ENCODE peak calls at places on chromosomes 16 and 17, in seven cellular contexts. X is psoas muscle, L is spleen, Y is cardiac muscle cell, M is brain microvascular endothelial cell, S is sigmoid colon, V is gastrocnemius medialis. A is an unnamed sample.

GRCh38 chr17:82645516-82645915 is 2.7 kb downstream of the WDR45B start:
- DNase-seq in X (no peak), L (no peak), Y (no peak), M (no peak), S (no peak), V (no peak), A (no peak)

GRCh38 chr17:67441052-67441738 is 64.1 kb downstream of the PITPNC1 start:
- DNase-seq in X (no peak), L (no peak), Y (peak; percentile 33), M (peak; percentile 88), S (no peak), V (no peak), A (no peak)

GRCh38 chr16:67967183-67967955 is 1.1 kb downstream of the SLC12A4 start:
- DNase-seq in X (no peak), L (peak; percentile 67), Y (no peak), M (peak; percentile 47), S (no peak), V (no peak), A (no peak)

GRCh38 chr17:48970224-48970623 is 1.8 kb upstream of the GIP start:
- DNase-seq in X (no peak), L (peak; percentile 28), Y (peak; percentile 72), M (no peak), S (peak; percentile 47), V (no peak), A (no peak)

GRCh38 chr16:46954562-46954961 is 18.9 kb downstream of the DNAJA2 start:
- DNase-seq in X (no peak), L (no peak), Y (no peak), M (no peak), S (no peak), V (no peak), A (no peak)

GRCh38 chr16:68265078-68265925 is 976 bp downstream of the SLC7A6 start:
- DNase-seq in X (peak; percentile 91), L (no peak), Y (peak; percentile 62), M (peak; percentile 50), S (peak; percentile 87), V (peak; percentile 91), A (peak; percentile 86)

GRCh38 chr16:89600956-89601355 is 12.5 kb upstream of the DPEP1 start:
- DNase-seq in X (no peak), L (no peak), Y (no peak), M (no peak), S (no peak), V (no peak), A (no peak)

GRCh38 chr17:62017912-62018311 is 47.2 kb downstream of the MED13 start:
- DNase-seq in X (no peak), L (no peak), Y (no peak), M (no peak), S (no peak), V (no peak), A (no peak)

GRCh38 chr17:17675416-17675815 is 5.8 kb upstream of the RAI1 start:
- DNase-seq in X (peak; percentile 21), L (no peak), Y (no peak), M (no peak), S (no peak), V (no peak), A (no peak)

GRCh38 chr17:66925811-66926500 is 38.6 kb upstream of the CACNG4 start:
- DNase-seq in X (no peak), L (peak; percentile 19), Y (no peak), M (no peak), S (no peak), V (no peak), A (no peak)

GRCh38 chr16:83954577-83955016 is 1.6 kb downstream of the OSGIN1 start:
- DNase-seq in X (peak; percentile 75), L (peak; percentile 83), Y (peak; percentile 37), M (peak; percentile 64), S (peak; percentile 82), V (peak; percentile 66), A (peak; percentile 80)

GRCh38 chr17:82295472-82295814 is 21.9 kb upstream of the CSNK1D start:
- DNase-seq in X (no peak), L (no peak), Y (no peak), M (no peak), S (no peak), V (no peak), A (no peak)

GRCh38 chr16:12406158-12406557 is 397.5 kb downstream of the CPPED1 start:
- DNase-seq in X (no peak), L (no peak), Y (peak; percentile 8), M (no peak), S (no peak), V (no peak), A (no peak)

GRCh38 chr16:48904333-48904732 is 294.4 kb upstream of the N4BP1 start:
- DNase-seq in X (no peak), L (no peak), Y (no peak), M (no peak), S (no peak), V (no peak), A (no peak)

DNA sequence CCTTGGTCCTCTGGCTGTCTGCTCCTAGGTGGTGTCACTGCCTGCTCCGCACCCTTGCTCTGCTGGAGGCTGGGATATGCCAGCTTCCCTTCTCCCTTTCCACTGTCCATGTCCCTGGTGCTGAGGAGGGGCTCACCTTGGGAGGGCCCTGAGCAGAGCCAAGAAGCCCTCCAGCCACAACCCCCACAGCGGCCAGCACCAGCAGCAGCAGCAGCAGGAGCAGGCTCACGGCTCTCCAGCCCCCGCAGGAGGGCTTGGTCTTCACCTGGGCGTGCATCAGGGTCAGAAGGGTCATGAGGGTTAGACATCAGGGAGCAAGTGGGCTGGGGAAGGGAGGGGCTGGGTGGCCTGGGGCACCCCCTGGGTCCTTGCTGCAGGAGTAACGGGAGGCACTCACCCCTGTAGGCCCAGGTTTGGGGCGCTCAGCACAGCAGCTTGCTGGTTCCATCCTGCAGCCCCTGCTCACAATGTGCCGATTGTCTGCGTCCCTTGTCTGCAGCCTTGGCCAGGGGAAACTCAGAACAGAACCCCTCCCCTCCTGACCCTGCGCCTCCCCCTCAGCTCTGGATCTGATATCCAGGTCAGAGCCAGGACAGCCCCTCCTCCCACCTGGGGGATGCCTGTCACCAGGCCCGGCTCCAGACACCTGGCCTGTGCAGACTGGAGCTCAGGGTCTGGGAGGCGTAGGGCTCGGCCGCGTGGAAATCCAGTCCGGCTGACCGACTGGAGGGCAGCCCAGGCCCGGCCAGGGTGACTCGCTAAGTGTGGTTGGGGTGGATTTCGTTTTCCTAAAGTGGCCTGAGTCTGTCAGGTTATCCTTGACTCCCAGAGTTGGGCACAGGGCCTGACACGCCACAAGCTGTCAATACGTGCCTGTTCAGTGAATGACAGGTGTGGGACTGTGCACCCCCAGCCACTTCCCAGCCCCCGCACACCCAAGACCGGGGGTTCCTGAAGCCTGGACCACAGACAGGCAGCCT is at the start of gene BRICD5:
- DNase-seq in X (no peak), L (no peak), Y (no peak), M (no peak), S (no peak), V (peak; percentile 74), A (no peak)
- H3K27ac ChIP-seq in X (peak within 1 kb of the TSS; percentile 90), L (no peak within 1 kb of the TSS), Y (peak within 1 kb of the TSS; percentile 81), M (no peak within 1 kb of the TSS), S (no peak within 1 kb of the TSS), V (peak within 1 kb of the TSS; percentile 91), A (peak within 1 kb of the TSS; percentile 85)

GRCh38 chr16:491225-491919 is 36.1 kb upstream of the CAPN15 start:
- DNase-seq in X (no peak), L (no peak), Y (no peak), M (peak; percentile 11), S (no peak), V (no peak), A (no peak)

GRCh38 chr16:496097-496886 is 31.2 kb upstream of the CAPN15 start:
- DNase-seq in X (no peak), L (no peak), Y (no peak), M (no peak), S (no peak), V (no peak), A (no peak)

GRCh38 chr16:492211-492875 is 35.2 kb upstream of the CAPN15 start:
- DNase-seq in X (no peak), L (no peak), Y (no peak), M (no peak), S (no peak), V (no peak), A (no peak)

GRCh38 chr16:497258-497657 is 30.3 kb upstream of the CAPN15 start:
- DNase-seq in X (no peak), L (no peak), Y (no peak), M (no peak), S (no peak), V (no peak), A (no peak)

GRCh38 chr16:495127-495748 is 32.3 kb upstream of the CAPN15 start:
- DNase-seq in X (no peak), L (no peak), Y (peak; percentile 59), M (peak; percentile 13), S (no peak), V (no peak), A (no peak)
- TF ChIP-seq CTCF in X (peak; percentile 29), L (no peak), Y (peak; percentile 60), M (peak; percentile 71), S (no peak), V (no peak), A (peak; percentile 47)

GRCh38 chr17:4049546-4049945 is 85.3 kb upstream of the ATP2A3 start:
- DNase-seq in X (no peak), L (no peak), Y (no peak), M (no peak), S (no peak), V (no peak), A (no peak)

GRCh38 chr17:4048218-4048617 is 84.0 kb upstream of the ATP2A3 start:
- DNase-seq in X (no peak), L (no peak), Y (no peak), M (no peak), S (no peak), V (no peak), A (no peak)

GRCh38 chr17:4040784-4041183 is 76.5 kb upstream of the ATP2A3 start:
- DNase-seq in X (no peak), L (no peak), Y (no peak), M (no peak), S (no peak), V (no peak), A (no peak)

GRCh38 chr17:4043862-4044261 is 79.6 kb upstream of the ATP2A3 start:
- DNase-seq in X (no peak), L (peak; percentile 85), Y (no peak), M (no peak), S (no peak), V (no peak), A (no peak)

DNA sequence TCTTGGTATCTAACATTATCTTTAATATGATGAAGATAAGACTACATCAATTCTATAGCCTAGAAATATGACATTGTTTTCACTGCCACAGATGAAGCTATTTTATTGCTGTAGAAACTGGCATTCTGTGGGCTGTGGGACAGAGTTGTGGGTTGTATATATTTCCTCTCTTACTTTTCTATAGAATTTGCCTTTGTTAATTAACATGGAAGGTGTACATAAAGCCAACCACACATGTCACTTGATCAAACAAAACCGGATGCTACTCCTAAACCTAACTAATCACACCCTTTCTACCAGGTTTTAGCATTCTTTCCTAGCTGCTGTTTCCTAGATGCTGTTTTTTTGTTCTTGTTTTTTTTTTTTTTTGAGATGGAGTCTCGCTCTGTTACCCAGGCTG is 81.2 kb upstream of the ATP2A3 start:
- DNase-seq in X (no peak), L (no peak), Y (no peak), M (no peak), S (no peak), V (no peak), A (no peak)
- H3K36me3 ChIP-seq in X (peaks cover 100% of the 10 kb centered on the region), L (no peaks in the 10 kb centered on the region), Y (peaks cover 45% of the 10 kb centered on the region), M (peaks cover 70% of the 10 kb centered on the region), S (peaks cover 59% of the 10 kb centered on the region), V (no peaks in the 10 kb centered on the region), A (peaks cover 91% of the 10 kb centered on the region)

GRCh38 chr17:28480278-28480677 is 6.8 kb downstream of the SLC13A2 start:
- DNase-seq in X (no peak), L (no peak), Y (no peak), M (no peak), S (no peak), V (no peak), A (no peak)
- H3K27ac ChIP-seq in X (no peak overlapping the region), L (no peak overlapping the region), Y (no peak overlapping the region), M (no peak overlapping the region), S (no peak overlapping the region), V (no peak overlapping the region), A (no peak overlapping the region)